ENCODE peak calls at places on chromosomes 6 and 20, in six cellular contexts. K is DND-41, N is PC-3, Q is psoas muscle, H is aorta, I is cardiac fibroblast. Y is an unnamed sample.

GRCh38 chr6:42177514-42178364 is 4.6 kb downstream of the GUCA1A start:
- DNase-seq in K (no peak), N (no peak), I (no peak), H (peak; percentile 68), Q (no peak), Y (no peak)

GRCh38 chr6:52217761-52218160 is 26.5 kb downstream of the IL17F start:
- DNase-seq in N (no peak), K (no peak), H (no peak), I (no peak), Q (no peak), Y (no peak)

GRCh38 chr6:36671687-36672375 is 6.7 kb upstream of the CDKN1A start:
- DNase-seq in H (no peak), Q (no peak), I (no peak), K (no peak), N (no peak), Y (no peak)

GRCh38 chr6:16276991-16277981 is 38.9 kb downstream of the GMPR start:
- DNase-seq in I (peak; percentile 89), H (peak; percentile 93), Q (peak; percentile 84), N (peak; percentile 96), K (no peak), Y (peak; percentile 72)

GRCh38 chr6:108438918-108439317 is 121.8 kb upstream of the FOXO3 start:
- DNase-seq in Q (no peak), K (no peak), H (no peak), N (no peak), I (no peak), Y (no peak)

GRCh38 chr20:14332796-14333345 is 4.5 kb downstream of the FLRT3 start:
- DNase-seq in H (no peak), I (no peak), N (no peak), K (no peak), Q (no peak), Y (no peak)

GRCh38 chr20:32583581-32584045 is 1.5 kb downstream of the NOL4L start:
- DNase-seq in N (no peak), K (no peak), H (no peak), Q (no peak), I (no peak), Y (no peak)

GRCh38 chr20:43983359-43983758 is 68.7 kb downstream of the TOX2 start:
- DNase-seq in Q (no peak), N (peak; percentile 19), H (no peak), I (no peak), K (peak; percentile 52), Y (no peak)

GRCh38 chr6:37242429-37243052 is 15.0 kb upstream of the TBC1D22B start:
- DNase-seq in K (no peak), Q (peak; percentile 32), H (peak; percentile 78), N (peak; percentile 93), I (peak; percentile 100), Y (peak; percentile 77)

GRCh38 chr6:38220069-38220723 is 400.7 kb downstream of the ZFAND3 start:
- DNase-seq in K (no peak), N (peak; percentile 48), I (no peak), Q (no peak), H (no peak), Y (no peak)

GRCh38 chr20:53550590-53551187 is 43.0 kb downstream of the ZNF217 start:
- DNase-seq in Q (no peak), I (peak; percentile 46), K (no peak), H (no peak), N (no peak), Y (no peak)

GRCh38 chr6:130520235-130520634 is 154.4 kb downstream of the TMEM200A start:
- DNase-seq in N (peak; percentile 35), I (no peak), H (no peak), Q (no peak), K (no peak), Y (no peak)

GRCh38 chr20:10250902-10251301 is 32.3 kb downstream of the SNAP25 start:
- DNase-seq in N (peak; percentile 97), H (no peak), Q (no peak), I (no peak), K (no peak), Y (no peak)

GRCh38 chr6:89745728-89746127 is 73.9 kb downstream of the MDN1 start:
- DNase-seq in N (no peak), Q (no peak), I (peak; percentile 20), H (no peak), K (no peak), Y (no peak)

GRCh38 chr6:21479140-21479539 is 114.4 kb upstream of the SOX4 start:
- DNase-seq in K (no peak), I (peak; percentile 50), H (no peak), N (peak; percentile 32), Q (no peak), Y (no peak)

GRCh38 chr6:41373919-41374617 is 38.7 kb downstream of the NCR2 start:
- DNase-seq in I (peak; percentile 5), H (no peak), Q (no peak), K (no peak), N (no peak), Y (no peak)

GRCh38 chr6:170476360-170476759 is 76.7 kb downstream of the PSMB1 start:
- DNase-seq in H (no peak), N (no peak), Q (no peak), K (no peak), I (no peak), Y (no peak)
- H3K4me3 ChIP-seq in H (no peak overlapping the region), N (no peak overlapping the region), Q (no peak overlapping the region), K (no peak overlapping the region), I (no peak overlapping the region), Y (no peak overlapping the region)

GRCh38 chr6:11356404-11357155 is 124.1 kb upstream of the NEDD9 start:
- DNase-seq in I (peak; percentile 75), H (no peak), N (no peak), Q (no peak), K (no peak), Y (no peak)
- H3K4me3 ChIP-seq in I (no peak overlapping the region), H (no peak overlapping the region), N (no peak overlapping the region), Q (no peak overlapping the region), K (no peak overlapping the region), Y (no peak overlapping the region)

DNA sequence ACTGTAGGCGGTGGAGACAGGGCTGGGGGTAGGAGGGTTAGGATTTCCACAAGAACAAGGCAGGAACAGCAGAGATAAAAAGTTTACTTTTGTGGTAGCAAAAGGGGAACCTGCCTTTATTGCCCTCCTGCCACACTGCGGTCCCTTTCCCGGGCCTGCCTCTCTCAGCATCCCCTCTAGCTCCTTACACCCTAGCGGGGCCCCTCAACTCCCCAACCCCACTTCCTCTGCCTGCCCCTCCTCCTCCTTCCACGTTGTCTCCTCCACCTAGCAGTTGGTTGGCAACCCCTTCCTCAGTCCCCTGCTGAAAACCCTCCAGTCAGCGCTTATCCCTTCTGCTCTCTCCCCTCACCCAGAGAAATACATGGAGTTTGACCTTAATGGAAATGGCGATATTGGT is 714 bp downstream of the AIF1 start:
- DNase-seq in K (peak; percentile 83), N (no peak), Q (no peak), H (no peak), I (no peak), Y (no peak)
- H3K4me3 ChIP-seq in K (peak overlapping the region; percentile 64), N (no peak overlapping the region), Q (peak overlapping the region; percentile 32), H (no peak overlapping the region), I (no peak overlapping the region), Y (peak overlapping the region; percentile 2)

DNA sequence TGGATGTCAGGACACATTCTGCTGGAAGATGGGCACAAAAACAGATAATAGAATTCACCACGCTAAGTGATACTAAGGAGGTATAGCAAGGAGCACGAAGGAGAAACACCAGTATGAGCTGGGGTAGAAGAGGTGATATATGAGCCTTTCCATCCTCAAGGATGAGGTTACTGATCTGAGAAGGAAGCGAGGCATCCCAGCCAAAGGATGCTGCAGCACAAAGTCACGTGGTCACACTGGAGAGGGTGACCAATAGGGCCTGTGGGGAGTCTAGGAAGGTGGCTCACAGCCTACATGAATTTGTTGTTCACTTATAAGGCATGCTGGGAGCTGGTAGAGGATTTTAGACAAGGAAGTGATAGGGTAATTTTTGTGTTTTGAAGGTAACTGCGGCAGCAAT is 1.4 kb downstream of the GINS1 start:
- DNase-seq in N (no peak), Q (no peak), I (no peak), H (no peak), K (no peak), Y (no peak)
- H3K4me3 ChIP-seq in N (peak overlapping the region; percentile 91), Q (no peak overlapping the region), I (no peak overlapping the region), H (no peak overlapping the region), K (peak overlapping the region; percentile 76), Y (no peak overlapping the region)

GRCh38 chr20:45037050-45037449 is 63.9 kb downstream of the KCNS1 start:
- DNase-seq in K (no peak), H (no peak), I (peak; percentile 76), N (peak; percentile 72), Q (no peak), Y (no peak)
- H3K4me3 ChIP-seq in K (no peak overlapping the region), H (no peak overlapping the region), I (no peak overlapping the region), N (no peak overlapping the region), Q (no peak overlapping the region), Y (no peak overlapping the region)

GRCh38 chr6:132505158-132505557 is 7.8 kb downstream of the STX7 start:
- DNase-seq in K (no peak), N (no peak), I (no peak), Q (no peak), H (no peak), Y (no peak)

GRCh38 chr6:132511159-132511835 is 1.6 kb downstream of the STX7 start:
- DNase-seq in Q (no peak), N (no peak), H (no peak), K (no peak), I (peak; percentile 35), Y (no peak)

GRCh38 chr6:132506869-132507813 is 5.8 kb downstream of the STX7 start:
- DNase-seq in H (no peak), Q (no peak), N (no peak), I (no peak), K (no peak), Y (no peak)

GRCh38 chr6:132504757-132505156 is 8.2 kb downstream of the STX7 start:
- DNase-seq in H (no peak), K (no peak), Q (no peak), I (no peak), N (no peak), Y (no peak)

GRCh38 chr6:132506461-132506860 is 6.5 kb downstream of the STX7 start:
- DNase-seq in N (no peak), Q (no peak), K (no peak), I (no peak), H (no peak), Y (no peak)
- H3K4me3 ChIP-seq in N (no peak overlapping the region), Q (no peak overlapping the region), K (no peak overlapping the region), I (no peak overlapping the region), H (no peak overlapping the region), Y (no peak overlapping the region)